ENCODE peak calls at places on chromosome 18, in seven cellular contexts. I is SK-N-SH, T is K562, W is HepG2, J is H1, U is GM12878, D is GM12892. E is an unnamed sample.

GRCh38 chr18:59980052-59980668 is 80.4 kb downstream of the PMAIP1 start:
- DNase-seq in I (no peak), T (no peak), W (no peak), J (no peak), U (no peak), D (no peak), E (no peak)

GRCh38 chr18:67265464-67266245 is 250.9 kb downstream of the DSEL start:
- DNase-seq in I (no peak), T (no peak), W (no peak), J (no peak), U (no peak), D (no peak), E (no peak)

GRCh38 chr18:70384181-70384790 is 95.4 kb downstream of the SOCS6 start:
- DNase-seq in I (no peak), T (no peak), W (peak), J (no peak), U (no peak), D (no peak), E (no peak)

GRCh38 chr18:63848159-63848558 is 39.3 kb upstream of the SERPINB2 start:
- DNase-seq in I (peak), T (no peak), W (peak), J (no peak), U (no peak), D (no peak), E (no peak)

GRCh38 chr18:10401930-10402329 is 52.5 kb upstream of the APCDD1 start:
- DNase-seq in I (no peak), T (no peak), W (no peak), J (no peak), U (no peak), D (no peak), E (no peak)

GRCh38 chr18:78666666-78667335 is 312.8 kb upstream of the SALL3 start:
- DNase-seq in I (no peak), T (no peak), W (no peak), J (no peak), U (no peak), D (no peak), E (no peak)

GRCh38 chr18:22470511-22471181 is 52.9 kb upstream of the CTAGE1 start:
- DNase-seq in I (no peak), T (no peak), W (no peak), J (no peak), U (no peak), D (no peak), E (no peak)

GRCh38 chr18:79736230-79736629 is 56.6 kb downstream of the CTDP1 start:
- DNase-seq in I (no peak), T (no peak), W (no peak), J (no peak), U (no peak), D (no peak), E (no peak)

GRCh38 chr18:154151-154550 is 4.2 kb upstream of the USP14 start:
- DNase-seq in I (no peak), T (no peak), W (no peak), J (no peak), U (no peak), D (no peak), E (no peak)

GRCh38 chr18:52275817-52276216 is 64.2 kb upstream of the DCC start:
- DNase-seq in I (no peak), T (no peak), W (no peak), J (no peak), U (no peak), D (no peak), E (no peak)

GRCh38 chr18:46711444-46711863 is 45.4 kb downstream of the ST8SIA5 start:
- DNase-seq in I (peak), T (peak), W (no peak), J (no peak), U (no peak), D (no peak), E (peak)

GRCh38 chr18:51028201-51028805 is 1.7 kb upstream of the SMAD4 start:
- DNase-seq in I (no peak), T (no peak), W (peak), J (no peak), U (no peak), D (no peak), E (no peak)

GRCh38 chr18:48800877-48801727 is 149.7 kb downstream of the SMAD7 start:
- DNase-seq in I (no peak), T (no peak), W (no peak), J (no peak), U (peak), D (no peak), E (no peak)

GRCh38 chr18:48007955-48008701 is 77.7 kb upstream of the SMAD2 start:
- DNase-seq in I (peak), T (peak), W (peak), J (peak), U (no peak), D (peak), E (peak)

GRCh38 chr18:72871091-72871490 is 3.3 kb upstream of the NETO1 start:
- DNase-seq in I (no peak), T (no peak), W (no peak), J (no peak), U (no peak), D (no peak), E (no peak)

GRCh38 chr18:73683618-73684238 is 463.9 kb downstream of the FBXO15 start:
- DNase-seq in I (no peak), T (no peak), W (no peak), J (no peak), U (no peak), D (no peak), E (no peak)

GRCh38 chr18:39051013-39051412 is 1485.4 kb upstream of the CELF4 start:
- DNase-seq in I (no peak), T (no peak), W (no peak), J (no peak), U (no peak), D (no peak), E (no peak)

GRCh38 chr18:6069539-6069938 is 174.2 kb upstream of the TMEM200C start:
- DNase-seq in I (no peak), T (no peak), W (no peak), J (no peak), U (no peak), D (no peak), E (no peak)

DNA sequence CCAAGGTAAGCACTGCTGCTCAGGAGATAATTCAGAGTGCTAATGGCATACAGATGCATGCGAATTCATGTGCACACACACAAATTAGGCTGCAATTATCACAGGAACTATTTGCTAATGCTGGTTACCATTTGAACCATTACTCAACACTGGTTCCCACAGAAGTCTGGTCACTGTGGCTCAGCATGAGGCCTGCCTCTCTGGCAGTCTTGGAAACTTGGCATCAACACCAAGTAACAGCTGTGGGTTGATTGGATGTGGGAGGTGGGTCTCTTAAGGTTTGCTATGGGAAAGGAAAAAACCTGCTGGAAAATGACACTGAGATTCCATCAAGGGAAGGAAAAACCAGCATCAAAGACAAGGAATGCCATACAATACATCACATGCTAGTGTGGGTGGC is 105.0 kb downstream of the CELF4 start:
- DNase-seq in I (no peak), T (no peak), W (no peak), J (no peak), U (no peak), D (no peak), E (no peak)
- TF ChIP-seq TAF1 in I (no peak), T (no peak), W (no peak), J (no peak), U (no peak), D (no peak), E (no peak)

GRCh38 chr18:25097119-25098114 is 254.5 kb downstream of the ZNF521 start:
- DNase-seq in I (no peak), T (no peak), W (no peak), J (no peak), U (no peak), D (no peak), E (no peak)
- TF ChIP-seq POLR2AphosphoS5 in I (no peak), T (no peak), W (no peak), J (no peak), U (no peak), D (no peak), E (no peak)

GRCh38 chr18:57585421-57585820 is 1.1 kb downstream of the FECH start:
- DNase-seq in I (peak), T (no peak), W (no peak), J (no peak), U (no peak), D (no peak), E (no peak)
- TF ChIP-seq TAF1 in I (no peak), T (no peak), W (no peak), J (no peak), U (no peak), D (no peak), E (no peak)

GRCh38 chr18:7941533-7941932 is 374.4 kb downstream of the PTPRM start:
- DNase-seq in I (peak), T (no peak), W (no peak), J (no peak), U (no peak), D (no peak), E (no peak)

GRCh38 chr18:7945882-7946281 is 378.8 kb downstream of the PTPRM start:
- DNase-seq in I (no peak), T (no peak), W (peak), J (no peak), U (no peak), D (no peak), E (no peak)

GRCh38 chr18:7950380-7951143 is 383.4 kb downstream of the PTPRM start:
- DNase-seq in I (no peak), T (peak), W (peak), J (no peak), U (no peak), D (no peak), E (no peak)

GRCh38 chr18:7940976-7941375 is 373.9 kb downstream of the PTPRM start:
- DNase-seq in I (peak), T (no peak), W (no peak), J (no peak), U (no peak), D (no peak), E (no peak)

DNA sequence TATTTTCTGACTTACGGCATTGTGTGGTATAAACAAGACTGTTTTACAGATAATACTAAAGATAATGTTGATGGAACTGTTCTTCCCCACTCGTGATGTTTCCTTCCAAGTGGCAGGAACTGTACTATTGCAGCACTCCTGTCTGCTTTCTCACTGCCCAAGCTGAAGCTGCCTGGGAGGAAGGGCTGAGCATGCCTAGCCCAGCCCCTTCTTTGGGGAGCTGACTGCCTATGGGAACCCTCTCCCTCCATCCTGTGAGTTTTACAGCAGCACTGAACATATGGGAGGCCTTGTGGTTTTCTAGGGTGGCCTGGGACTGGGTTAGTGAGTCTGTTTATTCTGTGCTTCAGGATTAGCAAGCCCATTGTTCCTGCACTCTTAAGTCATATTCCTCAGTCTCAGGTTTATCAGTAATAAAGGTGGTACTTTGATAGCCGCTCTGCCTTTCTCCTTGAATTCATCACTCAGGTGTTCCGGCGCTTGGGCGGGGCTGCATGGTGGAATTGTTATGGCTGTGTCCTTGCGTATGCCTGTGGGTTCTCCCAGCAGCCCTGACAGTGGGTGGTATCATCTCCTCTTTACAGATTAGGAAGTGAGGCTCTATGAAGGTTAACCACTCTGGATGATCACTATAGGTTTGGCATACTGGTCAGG is 379.7 kb downstream of the PTPRM start:
- DNase-seq in I (peak), T (no peak), W (no peak), J (no peak), U (no peak), D (no peak), E (no peak)
- TF ChIP-seq POLR2AphosphoS5 in I (no peak), T (no peak), W (no peak), J (no peak), U (no peak), D (no peak), E (no peak)

E was measured in GM12891.